ENCODE peak calls at places on chromosomes 12 and 14, in six cellular contexts. P is HEK293T, D is IMR-90, O is A549, M is GM12878, T is K562. R is an unnamed sample.

GRCh38 chr12:76250256-76250655 is 98.0 kb downstream of the BBS10 start:
- DNase-seq in P (no peak), D (peak; percentile 25), O (no peak), M (no peak), T (no peak), R (no peak)

GRCh38 chr14:90827919-90828610 is 11.8 kb upstream of the TTC7B start:
- DNase-seq in P (peak; percentile 97), D (peak; percentile 76), O (peak; percentile 81), M (peak; percentile 15), T (peak; percentile 97), R (peak; percentile 71)

GRCh38 chr14:79383031-79383430 is 828.3 kb downstream of the DIO2 start:
- DNase-seq in P (no peak), D (no peak), O (no peak), M (no peak), T (no peak), R (no peak)

GRCh38 chr12:9936597-9936996 is 4.4 kb upstream of the CLEC2A start:
- DNase-seq in P (no peak), D (peak; percentile 6), O (no peak), M (no peak), T (no peak), R (no peak)

GRCh38 chr12:3140284-3140683 is 63.1 kb downstream of the TSPAN9 start:
- DNase-seq in P (no peak), D (no peak), O (no peak), M (no peak), T (no peak), R (no peak)

GRCh38 chr14:95547626-95548327 is 12.9 kb downstream of the GLRX5 start:
- DNase-seq in P (no peak), D (peak; percentile 66), O (no peak), M (no peak), T (no peak), R (peak; percentile 92)

GRCh38 chr12:19960527-19960926 is 407.8 kb upstream of the PDE3A start:
- DNase-seq in P (no peak), D (no peak), O (no peak), M (no peak), T (no peak), R (no peak)

GRCh38 chr12:91777268-91777997 is 368.2 kb downstream of the BTG1 start:
- DNase-seq in P (no peak), D (peak; percentile 1), O (peak; percentile 68), M (no peak), T (no peak), R (peak; percentile 0)

GRCh38 chr12:46459111-46459510 is 86.5 kb upstream of the SLC38A2 start:
- DNase-seq in P (no peak), D (peak; percentile 91), O (no peak), M (no peak), T (no peak), R (no peak)

GRCh38 chr14:86510503-86510902 is 980.6 kb downstream of the FLRT2 start:
- DNase-seq in P (no peak), D (peak; percentile 3), O (no peak), M (no peak), T (no peak), R (no peak)

GRCh38 chr14:100800041-100800440 is 25.9 kb upstream of the MEG3 start:
- DNase-seq in P (no peak), D (no peak), O (no peak), M (no peak), T (no peak), R (no peak)

DNA sequence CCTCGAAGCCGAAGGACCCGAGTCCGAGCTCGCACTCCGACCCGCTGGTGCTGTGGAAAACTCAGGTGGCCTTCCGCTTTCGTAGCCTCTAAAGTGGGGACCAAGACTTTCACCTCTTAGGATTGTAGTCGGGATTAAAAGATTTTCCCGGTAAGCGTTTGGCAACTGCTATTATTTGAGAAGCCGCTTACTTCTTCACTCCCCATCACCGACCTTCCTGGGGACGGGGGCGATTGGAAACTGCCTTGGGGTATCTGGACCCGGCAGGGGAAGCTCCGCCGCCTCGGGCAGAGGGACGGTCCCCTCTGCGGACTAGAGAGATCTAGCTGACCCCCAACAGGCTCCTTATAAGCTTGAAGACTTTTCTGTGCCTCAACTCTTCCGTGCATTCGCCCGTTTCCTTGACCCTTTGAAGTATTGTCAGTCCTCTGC is 656 bp downstream of the TRAFD1 start:
- DNase-seq in P (no peak), D (no peak), O (no peak), M (no peak), T (no peak), R (no peak)
- TF ChIP-seq BHLHE40 in P (no peak), D (no peak), O (no peak), M (no peak), T (no peak), R (no peak)

DNA sequence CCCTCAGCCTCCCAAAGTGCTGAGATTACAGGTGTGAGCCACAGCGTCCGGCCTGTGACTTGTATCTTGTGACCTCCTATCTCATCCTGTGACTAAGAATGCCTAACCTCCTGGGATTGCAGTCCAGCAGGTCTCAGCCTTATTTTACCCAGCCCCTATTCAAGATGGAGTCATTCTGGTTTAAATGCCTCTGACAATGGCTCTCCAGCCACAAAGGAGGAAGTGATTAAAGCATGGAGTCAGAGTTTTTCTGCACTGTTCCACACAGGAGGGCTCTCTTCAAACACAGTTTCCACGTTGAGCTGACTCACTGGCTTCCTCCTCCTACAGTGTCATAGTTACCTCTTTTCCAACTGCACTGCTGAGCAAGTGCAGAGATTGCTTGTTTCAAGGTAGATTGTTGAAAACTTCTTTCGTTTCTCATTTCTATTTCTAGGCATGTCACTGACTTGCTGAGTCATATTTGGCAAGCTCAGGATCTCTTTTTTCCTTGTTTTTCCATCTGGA is 383.8 kb downstream of the PCNX1 start:
- DNase-seq in P (no peak), D (peak; percentile 93), O (peak; percentile 46), M (peak; percentile 58), T (no peak), R (peak; percentile 31)
- TF ChIP-seq BHLHE40 in P (no peak), D (no peak), O (no peak), M (no peak), T (no peak), R (no peak)

DNA sequence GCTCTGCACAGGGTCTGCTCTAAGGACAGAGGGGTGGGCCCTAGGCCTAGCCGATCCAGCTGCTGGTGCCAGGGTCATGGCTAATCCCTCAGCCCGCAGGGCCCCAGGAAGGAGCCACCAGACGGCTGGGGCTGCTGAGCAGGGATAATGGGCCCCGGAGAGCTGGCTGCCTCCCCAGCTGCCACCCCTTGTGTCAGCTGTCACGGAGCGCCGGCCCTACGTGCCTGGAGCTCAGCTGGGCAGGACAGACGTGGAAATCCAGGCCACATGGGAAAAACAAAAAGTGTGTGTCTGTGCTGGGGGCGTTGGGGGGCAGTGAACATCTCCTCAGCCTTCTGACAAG is 36.2 kb downstream of the CHGA start:
- DNase-seq in P (no peak), D (no peak), O (no peak), M (no peak), T (no peak), R (no peak)
- TF ChIP-seq BHLHE40 in P (no peak), D (no peak), O (no peak), M (no peak), T (no peak), R (no peak)

GRCh38 chr12:96132819-96133218 is 61.4 kb upstream of the ELK3 start:
- DNase-seq in P (peak; percentile 22), D (no peak), O (peak; percentile 26), M (no peak), T (peak; percentile 22), R (peak; percentile 38)

GRCh38 chr12:96136129-96136528 is 58.0 kb upstream of the ELK3 start:
- DNase-seq in P (no peak), D (peak; percentile 61), O (no peak), M (no peak), T (no peak), R (no peak)

GRCh38 chr12:96134200-96134599 is 60.0 kb upstream of the ELK3 start:
- DNase-seq in P (no peak), D (no peak), O (no peak), M (no peak), T (no peak), R (no peak)

GRCh38 chr12:96140110-96140509 is 54.1 kb upstream of the ELK3 start:
- DNase-seq in P (no peak), D (peak; percentile 59), O (no peak), M (no peak), T (no peak), R (no peak)

DNA sequence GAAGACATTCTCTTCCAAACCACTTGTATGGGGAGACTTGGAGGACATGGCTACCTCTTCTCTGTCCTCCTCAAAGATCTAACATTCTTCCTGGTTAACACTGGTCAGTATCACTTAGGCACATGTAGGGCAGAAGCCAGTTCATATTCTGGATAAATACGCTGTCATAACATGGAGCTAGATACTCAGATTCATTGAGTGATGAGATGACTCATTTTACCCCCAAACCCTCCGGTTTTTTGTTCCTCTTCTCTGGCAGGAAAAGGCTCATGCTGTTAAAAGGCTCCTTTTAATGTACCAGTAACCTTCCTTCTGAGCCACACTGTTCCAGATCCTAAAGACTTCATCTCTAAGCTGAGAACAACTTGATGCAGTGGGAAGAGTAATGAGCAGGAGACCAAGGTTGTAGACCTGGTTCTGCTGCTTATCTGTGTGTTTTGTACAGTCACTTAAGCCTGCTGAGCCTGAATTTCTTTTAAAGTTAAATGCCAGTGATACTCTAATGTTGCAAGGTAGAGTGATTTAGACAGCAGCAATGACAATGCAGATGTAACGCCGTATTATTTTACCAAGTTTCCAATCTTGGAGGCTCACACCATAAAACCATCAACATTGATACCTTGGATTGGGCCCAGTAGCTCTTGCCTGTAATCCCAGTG is 57.3 kb upstream of the ELK3 start:
- DNase-seq in P (no peak), D (peak; percentile 31), O (no peak), M (no peak), T (no peak), R (no peak)
- TF ChIP-seq BHLHE40 in P (no peak), D (no peak), O (no peak), M (no peak), T (no peak), R (no peak)

R was measured in HepG2.